ENCODE peak calls at places on chromosomes 16 and 17, in six cellular contexts. E is tibial artery, V is upper lobe of right lung, X is stomach, I is ascending aorta, G is brain microvascular endothelial cell. D is an unnamed sample.
A peak's percentile ranks its signal among the peaks of the same experiment; 100 is the strongest.

GRCh38 chr17:27232328-27232727 is 61.6 kb upstream of the WSB1 start:
- DNase-seq in E (no peak), V (no peak), X (no peak), I (no peak), G (no peak), D (no peak)

GRCh38 chr16:87723224-87723619 is 42.6 kb downstream of the KLHDC4 start:
- DNase-seq in E (no peak), V (peak; percentile 72), X (peak; percentile 48), I (no peak), G (peak; percentile 92), D (no peak)

GRCh38 chr16:11833951-11834695 is 17.2 kb downstream of the RSL1D1 start:
- DNase-seq in E (no peak), V (no peak), X (no peak), I (no peak), G (peak; percentile 79), D (peak; percentile 30)

GRCh38 chr16:968620-969019 is 2.2 kb downstream of the LMF1 start:
- DNase-seq in E (no peak), V (no peak), X (no peak), I (no peak), G (no peak), D (no peak)

GRCh38 chr17:8892338-8892690 is 24.8 kb upstream of the PIK3R6 start:
- DNase-seq in E (no peak), V (no peak), X (no peak), I (no peak), G (peak; percentile 17), D (no peak)

GRCh38 chr16:89375021-89375420 is 115.3 kb downstream of the ANKRD11 start:
- DNase-seq in E (no peak), V (no peak), X (no peak), I (no peak), G (no peak), D (no peak)

GRCh38 chr17:82799591-82799990 is 40.2 kb downstream of the ZNF750 start:
- DNase-seq in E (no peak), V (no peak), X (no peak), I (no peak), G (no peak), D (no peak)

GRCh38 chr17:76547183-76547641 is 7.4 kb downstream of the PRCD start:
- DNase-seq in E (no peak), V (no peak), X (peak; percentile 51), I (peak; percentile 74), G (peak; percentile 76), D (peak; percentile 57)

GRCh38 chr17:37519241-37519985 is 29.7 kb downstream of the DUSP14 start:
- DNase-seq in E (no peak), V (no peak), X (no peak), I (no peak), G (no peak), D (no peak)

GRCh38 chr16:52634101-52634500 is 87.2 kb upstream of the TOX3 start:
- DNase-seq in E (no peak), V (no peak), X (no peak), I (no peak), G (no peak), D (no peak)

GRCh38 chr17:11140028-11140427 is 101.0 kb upstream of the SHISA6 start:
- DNase-seq in E (no peak), V (no peak), X (no peak), I (no peak), G (no peak), D (no peak)

GRCh38 chr17:2393954-2394749 is 6.7 kb downstream of the MNT start:
- DNase-seq in E (no peak), V (peak; percentile 70), X (no peak), I (no peak), G (no peak), D (no peak)

GRCh38 chr17:59387351-59388069 is 56.1 kb downstream of the YPEL2 start:
- DNase-seq in E (no peak), V (no peak), X (no peak), I (no peak), G (no peak), D (no peak)

GRCh38 chr16:11416228-11417001 is 71.2 kb downstream of the RMI2 start:
- DNase-seq in E (no peak), V (no peak), X (no peak), I (no peak), G (no peak), D (no peak)

GRCh38 chr16:69365901-69366300 is 14.3 kb upstream of the TMED6 start:
- DNase-seq in E (no peak), V (no peak), X (no peak), I (no peak), G (no peak), D (no peak)

GRCh38 chr17:11583306-11583992 is 14.8 kb upstream of the DNAH9 start:
- DNase-seq in E (no peak), V (no peak), X (no peak), I (no peak), G (no peak), D (no peak)

GRCh38 chr16:72884573-72884972 is 163.4 kb downstream of the ZFHX3 start:
- DNase-seq in E (no peak), V (no peak), X (no peak), I (no peak), G (no peak), D (no peak)

GRCh38 chr17:6554871-6555330 is 1.5 kb downstream of the PITPNM3 start:
- DNase-seq in E (no peak), V (no peak), X (peak; percentile 42), I (no peak), G (no peak), D (no peak)

GRCh38 chr17:82802141-82802540 is 37.7 kb downstream of the ZNF750 start:
- DNase-seq in E (no peak), V (no peak), X (no peak), I (no peak), G (no peak), D (no peak)

GRCh38 chr17:31487063-31487647 is 95.7 kb downstream of the RAB11FIP4 start:
- DNase-seq in E (no peak), V (no peak), X (no peak), I (no peak), G (no peak), D (no peak)

GRCh38 chr17:31488264-31488981 is 96.9 kb downstream of the RAB11FIP4 start:
- DNase-seq in E (no peak), V (peak; percentile 83), X (peak; percentile 61), I (no peak), G (no peak), D (no peak)

GRCh38 chr17:31486351-31487062 is 95.0 kb downstream of the RAB11FIP4 start:
- DNase-seq in E (no peak), V (peak; percentile 75), X (peak; percentile 75), I (no peak), G (no peak), D (no peak)

GRCh38 chr17:31488982-31489294 is 97.5 kb downstream of the RAB11FIP4 start:
- DNase-seq in E (no peak), V (no peak), X (peak; percentile 43), I (no peak), G (no peak), D (no peak)

GRCh38 chr17:31487648-31488263 is 96.3 kb downstream of the RAB11FIP4 start:
- DNase-seq in E (peak; percentile 74), V (peak; percentile 97), X (peak; percentile 97), I (peak; percentile 91), G (peak; percentile 10), D (no peak)
- H3K4me3 ChIP-seq in E (peak overlapping the region; percentile 47), V (peak overlapping the region; percentile 68), X (peak overlapping the region; percentile 67), I (peak overlapping the region; percentile 75), G (peak overlapping the region; percentile 34), D (peak overlapping the region; percentile 86)

DNA sequence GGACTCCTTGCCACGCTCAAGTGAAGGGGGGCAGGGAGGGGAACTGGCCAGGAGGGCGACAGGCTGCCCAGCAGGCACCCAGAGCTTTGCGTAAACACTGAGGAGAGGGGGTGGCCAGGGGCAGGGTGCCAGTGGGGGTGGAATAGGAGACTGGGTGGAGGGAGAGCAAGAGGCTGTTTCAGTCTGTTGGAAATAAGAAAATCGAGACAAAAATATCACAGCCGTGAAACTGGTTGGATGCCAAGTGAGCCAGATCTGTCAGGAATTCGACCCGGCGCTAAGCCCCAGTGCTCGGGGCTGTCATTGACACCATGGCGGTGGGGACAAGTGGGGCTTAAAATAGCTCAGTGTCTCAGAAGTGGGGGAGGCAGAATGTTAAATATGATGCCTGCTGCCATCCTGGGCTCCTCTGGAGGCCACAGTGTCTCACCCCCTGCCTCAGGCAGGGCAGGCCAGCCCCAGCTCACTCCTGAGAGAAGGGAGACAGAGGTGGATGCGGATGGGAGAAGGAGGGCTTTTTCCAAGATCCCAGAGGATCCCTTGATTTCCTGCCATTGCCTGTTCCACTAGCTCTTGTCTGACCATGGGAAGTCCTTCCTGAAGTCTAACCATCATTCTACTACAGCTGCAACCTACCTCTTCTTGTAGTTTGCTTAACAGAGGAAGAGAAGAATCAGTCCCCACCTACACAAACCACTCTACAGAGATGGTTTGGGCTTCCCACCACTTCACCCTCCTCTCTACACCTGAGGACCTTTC is 9.5 kb downstream of the PNMT start:
- DNase-seq in E (peak; percentile 80), V (no peak), X (no peak), I (peak; percentile 92), G (no peak), D (no peak)
- H3K4me3 ChIP-seq in E (no peak overlapping the region), V (no peak overlapping the region), X (no peak overlapping the region), I (no peak overlapping the region), G (no peak overlapping the region), D (no peak overlapping the region)

GRCh38 chr17:34883106-34884000 is 77.9 kb downstream of the CCT6B start:
- DNase-seq in E (no peak), V (no peak), X (no peak), I (no peak), G (no peak), D (no peak)
- H3K4me3 ChIP-seq in E (no peak overlapping the region), V (no peak overlapping the region), X (no peak overlapping the region), I (no peak overlapping the region), G (no peak overlapping the region), D (no peak overlapping the region)

GRCh38 chr16:19783847-19784736 is 66.0 kb downstream of the IQCK start:
- DNase-seq in E (no peak), V (no peak), X (no peak), I (no peak), G (no peak), D (no peak)
- H3K4me3 ChIP-seq in E (no peak overlapping the region), V (no peak overlapping the region), X (no peak overlapping the region), I (no peak overlapping the region), G (no peak overlapping the region), D (no peak overlapping the region)

D was measured in SK-N-MC.